ENCODE peak calls at places on chromosomes 7 and 10, in six cellular contexts. N is fibroblast of the aortic adventitia; A is heart left ventricle; B is activated naive CD4-positive, alpha-beta T cell treated with Interleukin-2 at 50 U/mL for 16 hours; R is ELF-1; I is HCT116. L is an unnamed sample.

GRCh38 chr7:130114776-130115175 is 44.4 kb downstream of the KLHDC10 start:
- DNase-seq in N (no peak), A (no peak), B (no peak), R (no peak), I (peak), L (no peak)

GRCh38 chr7:36116347-36117200 is 36.5 kb upstream of the EEPD1 start:
- DNase-seq in N (peak), A (no peak), B (no peak), R (no peak), I (peak), L (no peak)

GRCh38 chr10:44369851-44370250 is 15.0 kb downstream of the CXCL12 start:
- DNase-seq in N (peak), A (no peak), B (no peak), R (no peak), I (no peak), L (peak)

GRCh38 chr7:42694894-42695553 is 216.8 kb downstream of the C7orf25 start:
- DNase-seq in N (peak), A (no peak), B (no peak), R (no peak), I (no peak), L (peak)

GRCh38 chr10:14186245-14186644 is 144.5 kb downstream of the FRMD4A start:
- DNase-seq in N (no peak), A (no peak), B (no peak), R (peak), I (no peak), L (no peak)

GRCh38 chr7:3597243-3597642 is 296.2 kb downstream of the SDK1 start:
- DNase-seq in N (no peak), A (no peak), B (no peak), R (no peak), I (no peak), L (no peak)

GRCh38 chr7:124552217-124552616 is 213.4 kb downstream of the GPR37 start:
- DNase-seq in N (peak), A (no peak), B (no peak), R (no peak), I (no peak), L (peak)

GRCh38 chr7:146772581-146772980 is 656.0 kb downstream of the CNTNAP2 start:
- DNase-seq in N (no peak), A (no peak), B (no peak), R (peak), I (no peak), L (no peak)

GRCh38 chr7:114979388-114979787 is 57.5 kb downstream of the MDFIC start:
- DNase-seq in N (peak), A (peak), B (no peak), R (no peak), I (peak), L (peak)